ENCODE peak calls at places on chromosomes 2 and 18, in five cellular contexts. V is cardiac fibroblast; U is AG08396; F is activated T-cell treated with anti-CD3 and anti-CD28 coated beads, Interleukin-2, amount 50 U/mL, for 1 hour; G is retina. Y is an unnamed sample.

GRCh38 chr2:149661844-149662243 is 74.3 kb upstream of the MMADHC start:
- DNase-seq in U (peak; percentile 16), V (peak; percentile 76), F (no peak), G (no peak), Y (no peak)

GRCh38 chr18:44823782-44824181 is 143.1 kb downstream of the SETBP1 start:
- DNase-seq in G (no peak), F (no peak), V (peak; percentile 85), U (no peak), Y (no peak)

GRCh38 chr18:39453882-39454281 is 1888.3 kb upstream of the CELF4 start:
- DNase-seq in G (peak; percentile 20), V (peak; percentile 63), U (peak; percentile 28), F (no peak), Y (no peak)

GRCh38 chr2:217993817-217994459 is 8.9 kb downstream of the TNS1 start:
- DNase-seq in G (peak; percentile 62), F (peak; percentile 60), V (peak; percentile 45), U (no peak), Y (peak; percentile 78)

GRCh38 chr2:227826019-227826521 is 12.4 kb downstream of the CCL20 start:
- DNase-seq in U (no peak), F (no peak), G (no peak), V (no peak), Y (no peak)

GRCh38 chr2:102073168-102073724 is 69.3 kb upstream of the IL1R1 start:
- DNase-seq in G (no peak), V (no peak), U (no peak), F (no peak), Y (no peak)

GRCh38 chr2:75076088-75076487 is 117.6 kb downstream of the POLE4 start:
- DNase-seq in V (no peak), U (no peak), G (peak; percentile 48), F (no peak), Y (no peak)

GRCh38 chr2:28142403-28142802 is 250.3 kb upstream of the FOSL2 start:
- DNase-seq in F (no peak), V (peak; percentile 28), G (no peak), U (no peak), Y (no peak)

GRCh38 chr2:215899111-215900074 is 114.0 kb downstream of the MREG start:
- DNase-seq in V (peak; percentile 38), U (peak; percentile 34), F (no peak), G (no peak), Y (no peak)

GRCh38 chr2:178722296-178722695 is 84.9 kb downstream of the TTN start:
- DNase-seq in F (no peak), V (no peak), G (no peak), U (no peak), Y (no peak)

GRCh38 chr2:37737507-37737906 is 66.1 kb upstream of the CDC42EP3 start:
- DNase-seq in F (no peak), U (no peak), V (peak; percentile 35), G (no peak), Y (no peak)

GRCh38 chr2:145091011-145091744 is 571.3 kb upstream of the ZEB2 start:
- DNase-seq in G (no peak), F (no peak), V (peak; percentile 60), U (no peak), Y (no peak)

GRCh38 chr2:161981016-161981415 is 93.0 kb downstream of the DPP4 start:
- DNase-seq in V (no peak), F (no peak), U (no peak), G (no peak), Y (no peak)

GRCh38 chr2:211026109-211026508 is 469.7 kb downstream of the CPS1 start:
- DNase-seq in G (no peak), U (no peak), F (no peak), V (no peak), Y (no peak)

GRCh38 chr2:240503375-240503774 is 54.4 kb downstream of the ANKMY1 start:
- DNase-seq in U (no peak), F (no peak), V (no peak), G (no peak), Y (peak; percentile 10)

GRCh38 chr2:125172181-125172580 is 1147.1 kb downstream of the CNTNAP5 start:
- DNase-seq in G (no peak), V (no peak), F (no peak), U (no peak), Y (no peak)

GRCh38 chr2:120546077-120546864 is 189.4 kb upstream of the GLI2 start:
- DNase-seq in G (no peak), F (no peak), U (peak; percentile 76), V (peak; percentile 76), Y (no peak)

GRCh38 chr18:50507120-50507590 is 52.7 kb upstream of the MAPK4 start:
- DNase-seq in F (no peak), G (peak; percentile 79), V (peak; percentile 19), U (no peak), Y (no peak)

GRCh38 chr18:79916128-79916494 is 35.3 kb downstream of the SLC66A2 start:
- DNase-seq in V (no peak), U (no peak), G (no peak), F (no peak), Y (no peak)

GRCh38 chr2:26561918-26562810 is 79.0 kb downstream of the CIB4 start:
- DNase-seq in G (peak; percentile 83), V (peak; percentile 7), U (peak; percentile 56), F (peak; percentile 31), Y (peak; percentile 68)

GRCh38 chr2:133249362-133249761 is 318.9 kb downstream of the NCKAP5 start:
- DNase-seq in G (no peak), U (no peak), V (no peak), F (no peak), Y (no peak)

GRCh38 chr2:164735309-164735919 is 106.2 kb downstream of the COBLL1 start:
- DNase-seq in G (no peak), F (no peak), U (no peak), V (no peak), Y (no peak)

GRCh38 chr2:109322646-109323045 is 193.6 kb downstream of the SH3RF3 start:
- DNase-seq in G (no peak), F (no peak), U (no peak), V (no peak), Y (no peak)

GRCh38 chr2:157628282-157628531 is 457 bp downstream of the ACVR1C start:
- DNase-seq in U (no peak), F (no peak), G (no peak), V (no peak), Y (no peak)

GRCh38 chr18:13500227-13500865 is 226.0 kb downstream of the FAM210A start:
- DNase-seq in U (no peak), G (peak; percentile 64), F (no peak), V (peak; percentile 48), Y (no peak)

GRCh38 chr2:96580771-96581170 is 44.2 kb downstream of the ARID5A start:
- DNase-seq in V (peak; percentile 39), U (no peak), F (no peak), G (no peak), Y (no peak)

GRCh38 chr2:85990084-85990483 is 101.3 kb upstream of the ST3GAL5 start:
- DNase-seq in U (no peak), F (no peak), V (no peak), G (no peak), Y (no peak)